ENCODE peak calls at places on chromosomes 11 and 22, in eight cellular contexts. One of them, this sample, is unnamed.

GRCh38 chr11:18705651-18706281 is 7.2 kb downstream of the TMEM86A start:
- DNase-seq in SK-N-DZ: no peak
- DNase-seq in T-helper 9 cell: no peak
- DNase-seq in Right ventricle myocardium superior: peak; percentile 59
- DNase-seq in ovary: no peak
- DNase-seq in CD8-positive, alpha-beta memory T cell: no peak
- DNase-seq in NCI-H460: no peak
- DNase-seq in GM20000: no peak
- DNase-seq in this sample: no peak

GRCh38 chr22:26322179-26322905 is 106.7 kb upstream of the ASPHD2 start:
- DNase-seq in SK-N-DZ: no peak
- DNase-seq in T-helper 9 cell: no peak
- DNase-seq in Right ventricle myocardium superior: no peak
- DNase-seq in ovary: no peak
- DNase-seq in CD8-positive, alpha-beta memory T cell: no peak
- DNase-seq in NCI-H460: no peak
- DNase-seq in GM20000: no peak
- DNase-seq in this sample: no peak

GRCh38 chr11:64384981-64385952 is 26.3 kb downstream of the RPS6KA4 start:
- DNase-seq in SK-N-DZ: peak; percentile 53
- DNase-seq in T-helper 9 cell: no peak
- DNase-seq in Right ventricle myocardium superior: no peak
- DNase-seq in ovary: no peak
- DNase-seq in CD8-positive, alpha-beta memory T cell: no peak
- DNase-seq in NCI-H460: no peak
- DNase-seq in GM20000: no peak
- DNase-seq in this sample: no peak

GRCh38 chr11:2510626-2511402 is 66.0 kb downstream of the KCNQ1 start:
- DNase-seq in SK-N-DZ: no peak
- DNase-seq in T-helper 9 cell: no peak
- DNase-seq in Right ventricle myocardium superior: peak; percentile 46
- DNase-seq in ovary: no peak
- DNase-seq in CD8-positive, alpha-beta memory T cell: no peak
- DNase-seq in NCI-H460: no peak
- DNase-seq in GM20000: peak; percentile 7
- DNase-seq in this sample: no peak

GRCh38 chr22:24186892-24187670 is 5.8 kb downstream of the SUSD2 start:
- DNase-seq in SK-N-DZ: no peak
- DNase-seq in T-helper 9 cell: no peak
- DNase-seq in Right ventricle myocardium superior: no peak
- DNase-seq in ovary: no peak
- DNase-seq in CD8-positive, alpha-beta memory T cell: peak; percentile 41
- DNase-seq in NCI-H460: no peak
- DNase-seq in GM20000: no peak
- DNase-seq in this sample: no peak

GRCh38 chr11:77037057-77037456 is 2.9 kb downstream of the B3GNT6 start:
- DNase-seq in SK-N-DZ: no peak
- DNase-seq in T-helper 9 cell: no peak
- DNase-seq in Right ventricle myocardium superior: no peak
- DNase-seq in ovary: no peak
- DNase-seq in CD8-positive, alpha-beta memory T cell: no peak
- DNase-seq in NCI-H460: no peak
- DNase-seq in GM20000: no peak
- DNase-seq in this sample: no peak

GRCh38 chr22:39205344-39206021 is 39.3 kb downstream of the PDGFB start:
- DNase-seq in SK-N-DZ: no peak
- DNase-seq in T-helper 9 cell: peak; percentile 14
- DNase-seq in Right ventricle myocardium superior: no peak
- DNase-seq in ovary: no peak
- DNase-seq in CD8-positive, alpha-beta memory T cell: peak; percentile 88
- DNase-seq in NCI-H460: peak; percentile 45
- DNase-seq in GM20000: peak; percentile 56
- DNase-seq in this sample: peak; percentile 63

GRCh38 chr11:130999992-131000770 is 83.9 kb upstream of the SNX19 start:
- DNase-seq in SK-N-DZ: no peak
- DNase-seq in T-helper 9 cell: no peak
- DNase-seq in Right ventricle myocardium superior: no peak
- DNase-seq in ovary: no peak
- DNase-seq in CD8-positive, alpha-beta memory T cell: no peak
- DNase-seq in NCI-H460: peak; percentile 91
- DNase-seq in GM20000: no peak
- DNase-seq in this sample: no peak

GRCh38 chr11:121422675-121423074 is 29.4 kb upstream of the SORL1 start:
- DNase-seq in SK-N-DZ: no peak
- DNase-seq in T-helper 9 cell: no peak
- DNase-seq in Right ventricle myocardium superior: no peak
- DNase-seq in ovary: no peak
- DNase-seq in CD8-positive, alpha-beta memory T cell: no peak
- DNase-seq in NCI-H460: no peak
- DNase-seq in GM20000: no peak
- DNase-seq in this sample: no peak

GRCh38 chr11:124759268-124760204 is 2.6 kb downstream of the ESAM start:
- DNase-seq in SK-N-DZ: no peak
- DNase-seq in T-helper 9 cell: no peak
- DNase-seq in Right ventricle myocardium superior: peak; percentile 80
- DNase-seq in ovary: no peak
- DNase-seq in CD8-positive, alpha-beta memory T cell: no peak
- DNase-seq in NCI-H460: no peak
- DNase-seq in GM20000: peak; percentile 60
- DNase-seq in this sample: peak; percentile 45

GRCh38 chr11:123822591-123822990 is 16.4 kb upstream of the OR6M1 start:
- DNase-seq in SK-N-DZ: no peak
- DNase-seq in T-helper 9 cell: no peak
- DNase-seq in Right ventricle myocardium superior: no peak
- DNase-seq in ovary: no peak
- DNase-seq in CD8-positive, alpha-beta memory T cell: no peak
- DNase-seq in NCI-H460: no peak
- DNase-seq in GM20000: no peak
- DNase-seq in this sample: no peak

GRCh38 chr11:128424867-128425285 is 162.5 kb downstream of the ETS1 start:
- DNase-seq in SK-N-DZ: no peak
- DNase-seq in T-helper 9 cell: no peak
- DNase-seq in Right ventricle myocardium superior: peak; percentile 72
- DNase-seq in ovary: peak; percentile 53
- DNase-seq in CD8-positive, alpha-beta memory T cell: no peak
- DNase-seq in NCI-H460: no peak
- DNase-seq in GM20000: no peak
- DNase-seq in this sample: no peak

GRCh38 chr11:76140912-76141574 is 65.3 kb downstream of the WNT11 start:
- DNase-seq in SK-N-DZ: no peak
- DNase-seq in T-helper 9 cell: no peak
- DNase-seq in Right ventricle myocardium superior: peak; percentile 78
- DNase-seq in ovary: no peak
- DNase-seq in CD8-positive, alpha-beta memory T cell: no peak
- DNase-seq in NCI-H460: no peak
- DNase-seq in GM20000: no peak
- DNase-seq in this sample: no peak